ENCODE peak calls at places on chromosomes 13 and 19, in seven cellular contexts. M, I, U, T, J, Y and P are unnamed samples.

GRCh38 chr13:114161644-114162532 is 17.2 kb upstream of the CFAP97D2 start:
- DNase-seq in J (peak), M (peak), U (no peak), I (no peak), T (peak), Y (peak), P (no peak)

GRCh38 chr13:41960700-41961697 is at the start of gene VWA8:
- DNase-seq in J (peak), Y (peak), U (peak), T (peak), I (peak), M (peak), P (no peak)

GRCh38 chr13:44437356-44438233 is 64.0 kb downstream of the SERP2 start:
- DNase-seq in J (no peak), Y (no peak), U (no peak), T (peak), I (no peak), M (peak), P (no peak)

GRCh38 chr13:110560606-110561334 is 752 bp downstream of the RAB20 start:
- DNase-seq in M (peak), Y (no peak), J (no peak), T (peak), I (no peak), U (peak), P (no peak)

GRCh38 chr13:114077121-114077937 is 55.1 kb downstream of the RASA3 start:
- DNase-seq in I (no peak), J (no peak), U (no peak), Y (no peak), M (no peak), T (no peak), P (no peak)

GRCh38 chr19:52599241-52599640 is 29.2 kb downstream of the ZNF701 start:
- DNase-seq in I (no peak), J (no peak), U (no peak), T (no peak), M (no peak), Y (no peak), P (no peak)

GRCh38 chr19:18649371-18650047 is 12.7 kb downstream of the KLHL26 start:
- DNase-seq in I (no peak), Y (no peak), M (peak), T (no peak), U (no peak), J (no peak), P (no peak)

GRCh38 chr19:48169585-48169973 is 565 bp downstream of the LIG1 start:
- DNase-seq in U (peak), J (peak), M (peak), T (peak), I (peak), Y (peak), P (peak)

GRCh38 chr13:53703371-53704080 is 674.9 kb downstream of the OLFM4 start:
- DNase-seq in J (no peak), M (no peak), T (no peak), Y (no peak), I (no peak), U (no peak), P (no peak)

GRCh38 chr19:18205180-18205915 is 1.5 kb upstream of the RAB3A start:
- DNase-seq in Y (peak), M (peak), I (no peak), U (peak), J (peak), T (peak), P (no peak)

GRCh38 chr13:52765991-52766390 is 26.4 kb upstream of the CNMD start:
- DNase-seq in I (no peak), T (no peak), J (no peak), Y (no peak), M (no peak), U (no peak), P (no peak)

GRCh38 chr19:38736413-38737280 is 7.6 kb downstream of the CAPN12 start:
- DNase-seq in J (peak), Y (peak), I (peak), M (peak), U (peak), T (peak), P (no peak)

GRCh38 chr19:13347351-13347750 is 158.9 kb downstream of the CACNA1A start:
- DNase-seq in T (no peak), J (no peak), M (no peak), I (no peak), Y (no peak), U (no peak), P (no peak)

GRCh38 chr19:51136333-51136732 is 5.8 kb upstream of the SIGLEC7 start:
- DNase-seq in J (no peak), T (no peak), U (no peak), I (no peak), M (no peak), Y (no peak), P (no peak)

GRCh38 chr19:21912654-21913053 is 76.7 kb upstream of the ZNF43 start:
- DNase-seq in J (no peak), Y (no peak), M (no peak), T (peak), I (no peak), U (no peak), P (no peak)

GRCh38 chr13:91154553-91154952 is 192.9 kb upstream of the MIR17HG start:
- DNase-seq in U (no peak), Y (no peak), I (no peak), J (no peak), M (no peak), T (no peak), P (no peak)

GRCh38 chr13:60328073-60328472 is 68.9 kb upstream of the TDRD3 start:
- DNase-seq in J (no peak), M (no peak), U (no peak), T (no peak), Y (no peak), I (no peak), P (no peak)

GRCh38 chr19:55080121-55080914 is 4.6 kb downstream of the EPS8L1 start:
- DNase-seq in J (peak), T (peak), I (no peak), Y (peak), U (peak), M (peak), P (no peak)

GRCh38 chr19:16825312-16826168 is 3.7 kb upstream of the SIN3B start:
- DNase-seq in U (no peak), I (no peak), Y (no peak), J (no peak), T (no peak), M (peak), P (no peak)

GRCh38 chr19:8655340-8655709 is 24.9 kb downstream of the NFILZ start:
- DNase-seq in Y (peak), M (no peak), T (peak), J (peak), I (no peak), U (peak), P (no peak)

GRCh38 chr19:10514211-10515145 is 2.8 kb downstream of the S1PR5 start:
- DNase-seq in I (no peak), U (peak), M (no peak), J (no peak), T (no peak), Y (no peak), P (no peak)

GRCh38 chr19:46220038-46220615 is 9.4 kb upstream of the IGFL1 start:
- DNase-seq in I (no peak), Y (no peak), U (no peak), T (no peak), M (no peak), J (no peak), P (no peak)

GRCh38 chr19:30344446-30345425 is 27.4 kb upstream of the ZNF536 start:
- DNase-seq in J (no peak), U (no peak), T (peak), Y (no peak), M (no peak), I (no peak), P (no peak)

GRCh38 chr13:25899464-25899863 is 152.4 kb downstream of the SHISA2 start:
- DNase-seq in U (no peak), J (no peak), T (no peak), I (no peak), Y (no peak), M (no peak), P (no peak)

GRCh38 chr13:104085611-104086010 is 1019.4 kb upstream of the SLC10A2 start:
- DNase-seq in M (peak), U (no peak), J (no peak), Y (no peak), I (no peak), T (no peak), P (no peak)

GRCh38 chr13:50162001-50162400 is 146.8 kb downstream of the KCNRG start:
- DNase-seq in T (peak), M (no peak), U (no peak), Y (no peak), I (no peak), J (no peak), P (no peak)

GRCh38 chr19:485583-486236 is 10.6 kb upstream of the MADCAM1 start:
- DNase-seq in M (peak), U (no peak), J (no peak), T (no peak), Y (no peak), I (no peak), P (no peak)

GRCh38 chr13:102191951-102192461 is 209.8 kb downstream of the FGF14 start:
- DNase-seq in U (no peak), Y (no peak), T (no peak), I (no peak), J (no peak), M (peak), P (no peak)

GRCh38 chr19:47176071-47176626 is 45.5 kb downstream of the SAE1 start:
- DNase-seq in I (no peak), Y (no peak), M (peak), J (no peak), U (no peak), T (no peak), P (no peak)

GRCh38 chr13:70623260-70623659 is 515.0 kb upstream of the KLHL1 start:
- DNase-seq in Y (no peak), U (no peak), J (no peak), M (peak), I (no peak), T (peak), P (no peak)

GRCh38 chr19:53157601-53158000 is 1.3 kb downstream of the ZNF347 start:
- DNase-seq in I (no peak), T (no peak), U (no peak), Y (no peak), M (peak), J (no peak), P (no peak)

GRCh38 chr13:114062754-114063153 is 69.7 kb downstream of the RASA3 start:
- DNase-seq in U (no peak), I (no peak), T (peak), J (no peak), Y (no peak), M (peak), P (no peak)

GRCh38 chr13:43783820-43784219 is 3.0 kb downstream of the ENOX1 start:
- DNase-seq in Y (no peak), U (no peak), I (no peak), J (no peak), T (no peak), M (peak), P (no peak)

GRCh38 chr19:7450243-7451223 is 38.3 kb downstream of the PEX11G start:
- DNase-seq in J (no peak), I (no peak), M (peak), T (peak), Y (no peak), U (no peak), P (no peak)